ENCODE peak calls at places on chromosomes 12 and 14, in seven cellular contexts. V, J, Q, I, H, F and Z are unnamed samples.

GRCh38 chr14:79965896-79966295 is 245.4 kb downstream of the DIO2 start:
- DNase-seq in I (no peak), F (no peak), Q (no peak), J (no peak), H (no peak), V (no peak), Z (no peak)

GRCh38 chr12:118714051-118714460 is 267.3 kb upstream of the SRRM4 start:
- DNase-seq in F (no peak), H (no peak), Q (no peak), V (peak; percentile 64), J (peak; percentile 57), I (no peak), Z (peak; percentile 9)

GRCh38 chr14:32933943-32934890 is 4.5 kb upstream of the NPAS3 start:
- DNase-seq in I (no peak), J (peak; percentile 45), H (no peak), V (peak; percentile 81), F (no peak), Q (peak; percentile 29), Z (no peak)

GRCh38 chr14:52286659-52287649 is 19.5 kb downstream of the PTGDR start:
- DNase-seq in F (no peak), H (no peak), V (no peak), Q (peak; percentile 16), I (peak; percentile 36), J (no peak), Z (no peak)

GRCh38 chr12:113152835-113153814 is 3.6 kb downstream of the CFAP73 start:
- DNase-seq in V (peak; percentile 94), H (peak; percentile 79), I (peak; percentile 84), Q (peak; percentile 68), J (peak; percentile 83), F (peak; percentile 45), Z (peak; percentile 75)

GRCh38 chr14:96173646-96174475 is 30.8 kb upstream of the BDKRB2 start:
- DNase-seq in I (no peak), H (no peak), J (no peak), Q (no peak), F (no peak), V (no peak), Z (no peak)

GRCh38 chr12:107091989-107092641 is 1.2 kb downstream of the CRY1 start:
- DNase-seq in J (peak; percentile 91), H (no peak), Q (peak; percentile 93), I (peak; percentile 69), V (peak; percentile 55), F (peak; percentile 21), Z (peak; percentile 47)

GRCh38 chr14:31241450-31242114 is 34.0 kb upstream of the HECTD1 start:
- DNase-seq in J (no peak), I (no peak), F (no peak), Q (no peak), V (no peak), H (no peak), Z (no peak)

GRCh38 chr12:111753144-111753881 is 13.4 kb upstream of the ALDH2 start:
- DNase-seq in J (peak; percentile 85), V (peak; percentile 97), F (no peak), H (peak; percentile 50), Q (peak; percentile 74), I (no peak), Z (no peak)

GRCh38 chr12:77725611-77726010 is 105.1 kb upstream of the NAV3 start:
- DNase-seq in Q (peak; percentile 77), J (no peak), I (no peak), F (no peak), V (no peak), H (no peak), Z (no peak)

GRCh38 chr12:121792607-121793500 is 634 bp downstream of the RHOF start:
- DNase-seq in J (peak; percentile 80), H (peak; percentile 76), V (peak; percentile 82), F (peak; percentile 53), Q (no peak), I (peak; percentile 54), Z (peak; percentile 82)

GRCh38 chr12:118034429-118035193 is 18.1 kb downstream of the RFC5 start:
- DNase-seq in V (peak; percentile 45), J (peak; percentile 62), Q (peak; percentile 80), F (no peak), H (no peak), I (no peak), Z (no peak)

GRCh38 chr14:42307239-42307825 is 700.7 kb downstream of the LRFN5 start:
- DNase-seq in V (no peak), F (no peak), H (no peak), I (no peak), Q (no peak), J (no peak), Z (no peak)

GRCh38 chr14:73290279-73290678 is 53.0 kb downstream of the PAPLN start:
- DNase-seq in H (no peak), Q (no peak), I (no peak), V (no peak), F (no peak), J (no peak), Z (peak; percentile 32)

GRCh38 chr12:45547822-45548221 is 181.7 kb upstream of the ARID2 start:
- DNase-seq in I (no peak), V (no peak), J (no peak), F (no peak), Q (peak; percentile 5), H (no peak), Z (no peak)

GRCh38 chr14:67469954-67470353 is 18.6 kb downstream of the TMEM229B start:
- DNase-seq in I (no peak), F (no peak), Q (no peak), J (no peak), V (no peak), H (no peak), Z (no peak)

GRCh38 chr12:126772171-126772864 is 1494.7 kb upstream of the TMEM132C start:
- DNase-seq in Q (peak; percentile 37), F (peak; percentile 25), J (no peak), I (no peak), V (no peak), H (no peak), Z (peak; percentile 41)

GRCh38 chr12:121189887-121190155 is 20.1 kb upstream of the P2RX4 start:
- DNase-seq in Q (no peak), F (no peak), J (no peak), V (no peak), H (no peak), I (no peak), Z (no peak)

GRCh38 chr14:93939304-93940229 is 12.4 kb downstream of the FAM181A start:
- DNase-seq in I (peak; percentile 79), J (peak; percentile 90), H (peak; percentile 77), V (peak; percentile 99), F (peak; percentile 79), Q (peak; percentile 55), Z (peak; percentile 91)

GRCh38 chr14:90692061-90692460 is 124.2 kb downstream of the TTC7B start:
- DNase-seq in Q (peak; percentile 65), F (no peak), I (no peak), H (no peak), J (no peak), V (no peak), Z (no peak)
- H3K4me3 ChIP-seq in Q (no peak overlapping the region), F (no peak overlapping the region), I (no peak overlapping the region), H (no peak overlapping the region), J (no peak overlapping the region), V (no peak overlapping the region), Z (no peak overlapping the region)

GRCh38 chr12:99334737-99335136 is 312.8 kb upstream of the GARIN6 start:
- DNase-seq in H (no peak), I (no peak), Q (no peak), J (no peak), V (no peak), F (no peak), Z (no peak)

GRCh38 chr12:99332936-99333591 is 314.5 kb upstream of the GARIN6 start:
- DNase-seq in I (no peak), V (no peak), H (no peak), J (no peak), Q (no peak), F (no peak), Z (peak; percentile 1)
- H3K4me3 ChIP-seq in I (no peak overlapping the region), V (no peak overlapping the region), H (no peak overlapping the region), J (no peak overlapping the region), Q (no peak overlapping the region), F (no peak overlapping the region), Z (no peak overlapping the region)

DNA sequence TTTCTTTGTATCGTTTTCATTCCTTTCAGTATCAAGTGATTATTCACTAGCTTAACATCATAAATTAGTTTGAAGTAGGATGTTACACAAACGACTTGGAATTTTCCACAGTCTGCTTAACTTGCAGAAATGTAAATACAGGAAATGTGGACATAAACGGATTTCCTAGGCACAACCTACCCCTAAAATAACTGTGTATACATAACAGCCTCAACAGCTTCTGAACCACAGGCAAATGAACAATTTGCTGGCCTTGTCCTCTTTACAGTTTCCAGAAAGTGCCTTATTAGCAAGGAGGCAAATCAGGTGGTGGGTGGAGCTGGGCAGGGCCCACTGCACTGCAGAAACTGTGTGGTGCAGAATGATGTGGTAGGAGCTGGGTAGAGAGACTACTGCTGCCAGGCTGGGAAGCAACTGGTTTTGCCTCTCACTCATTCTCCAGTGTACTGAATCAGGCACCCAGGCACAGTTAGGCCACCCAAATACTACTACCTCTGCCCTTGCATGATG is 14.1 kb downstream of the DRAM1 start:
- DNase-seq in Q (peak; percentile 89), J (peak; percentile 49), I (no peak), H (peak; percentile 84), F (no peak), V (no peak), Z (peak; percentile 38)
- H3K4me3 ChIP-seq in Q (no peak overlapping the region), J (no peak overlapping the region), I (no peak overlapping the region), H (no peak overlapping the region), F (no peak overlapping the region), V (no peak overlapping the region), Z (no peak overlapping the region)

GRCh38 chr12:48070033-48070432 is 35.8 kb downstream of the SENP1 start:
- DNase-seq in Q (no peak), J (no peak), V (no peak), H (no peak), F (no peak), I (no peak), Z (no peak)
- H3K4me3 ChIP-seq in Q (no peak overlapping the region), J (no peak overlapping the region), V (no peak overlapping the region), H (no peak overlapping the region), F (no peak overlapping the region), I (no peak overlapping the region), Z (no peak overlapping the region)

DNA sequence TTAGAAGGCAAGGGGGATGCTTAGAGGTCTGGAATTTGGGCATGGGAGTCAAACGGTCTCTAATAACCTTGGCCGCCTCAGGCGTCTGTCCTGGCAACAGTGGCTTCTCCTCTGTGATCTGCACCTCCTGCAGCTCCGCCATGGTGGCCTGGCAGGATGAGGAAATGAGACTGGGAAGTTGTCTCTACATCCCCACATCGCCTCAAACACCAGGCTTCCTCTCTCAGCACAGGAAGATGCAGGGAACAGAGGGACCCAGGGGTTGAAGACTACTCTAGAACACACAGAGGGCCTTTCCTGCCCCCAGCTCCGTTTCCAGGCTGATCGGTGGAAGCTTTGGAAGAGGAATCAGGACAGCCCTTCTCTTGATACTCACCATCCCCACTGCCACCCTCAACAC is 1.7 kb downstream of the NDRG2 start:
- DNase-seq in Q (no peak), H (no peak), I (no peak), V (no peak), J (no peak), F (no peak), Z (no peak)
- H3K4me3 ChIP-seq in Q (no peak overlapping the region), H (no peak overlapping the region), I (no peak overlapping the region), V (no peak overlapping the region), J (no peak overlapping the region), F (no peak overlapping the region), Z (no peak overlapping the region)